ENCODE peak calls at places on chromosomes 12 and 14, in four cellular contexts. R, K, G and D are unnamed samples.

GRCh38 chr12:122825773-122826724 is 9.2 kb upstream of the HIP1R start:
- DNase-seq in R (no peak), K (no peak), G (no peak), D (no peak)

GRCh38 chr12:122508163-122508562 is 7.4 kb upstream of the ZCCHC8 start:
- DNase-seq in R (no peak), K (no peak), G (no peak), D (no peak)

GRCh38 chr14:59032821-59033220 is 155.6 kb upstream of the DAAM1 start:
- DNase-seq in R (no peak), K (no peak), G (no peak), D (peak)

GRCh38 chr14:54809767-54810166 is 92.9 kb downstream of the GCH1 start:
- DNase-seq in R (no peak), K (no peak), G (no peak), D (no peak)

GRCh38 chr14:22824711-22825359 is 4.9 kb upstream of the MRPL52 start:
- DNase-seq in R (no peak), K (peak), G (no peak), D (peak)

GRCh38 chr12:20142956-20143355 is 225.4 kb upstream of the PDE3A start:
- DNase-seq in R (no peak), K (no peak), G (no peak), D (no peak)

GRCh38 chr14:24307575-24308341 is at the start of gene CIDEB:
- DNase-seq in R (peak), K (peak), G (peak), D (peak)

GRCh38 chr14:104561661-104562495 is 17.7 kb upstream of the C14orf180 start:
- DNase-seq in R (no peak), K (no peak), G (peak), D (no peak)

GRCh38 chr12:86772688-86773087 is 516.5 kb upstream of the MGAT4C start:
- DNase-seq in R (no peak), K (no peak), G (no peak), D (no peak)

GRCh38 chr14:93005838-93006237 is 82.9 kb downstream of the CHGA start:
- DNase-seq in R (no peak), K (no peak), G (no peak), D (no peak)

GRCh38 chr12:123431951-123432886 is 4.3 kb downstream of the RILPL2 start:
- DNase-seq in R (no peak), K (no peak), G (no peak), D (no peak)

GRCh38 chr12:40215977-40216376 is 8.8 kb upstream of the LRRK2 start:
- DNase-seq in R (no peak), K (no peak), G (no peak), D (no peak)

GRCh38 chr12:99059824-99060526 is 414.9 kb downstream of the APAF1 start:
- DNase-seq in R (no peak), K (peak), G (peak), D (peak)

GRCh38 chr12:116384629-116385485 is 107.4 kb upstream of the MED13L start:
- DNase-seq in R (no peak), K (peak), G (no peak), D (peak)

GRCh38 chr12:85642810-85643209 is 193.4 kb downstream of the RASSF9 start:
- DNase-seq in R (no peak), K (no peak), G (no peak), D (peak)

GRCh38 chr12:50650285-50650684 is 113.6 kb upstream of the ATF1 start:
- DNase-seq in R (no peak), K (no peak), G (no peak), D (no peak)

GRCh38 chr14:21860172-21860571 is 186.6 kb upstream of the OR4E1 start:
- DNase-seq in R (no peak), K (no peak), G (no peak), D (peak)

GRCh38 chr14:24067133-24068082 is 4.0 kb upstream of the CPNE6 start:
- DNase-seq in R (no peak), K (no peak), G (no peak), D (no peak)

GRCh38 chr12:48001426-48002178 is 2.7 kb downstream of the COL2A1 start:
- DNase-seq in R (no peak), K (no peak), G (peak), D (peak)

GRCh38 chr14:70714055-70714550 is 72.4 kb downstream of the TTC9 start:
- DNase-seq in R (no peak), K (peak), G (no peak), D (peak)

GRCh38 chr12:66449531-66449930 is 147.2 kb downstream of the HELB start:
- DNase-seq in R (no peak), K (no peak), G (no peak), D (no peak)

GRCh38 chr12:93573552-93574223 is 1.2 kb downstream of the SOCS2 start:
- DNase-seq in R (no peak), K (peak), G (no peak), D (no peak)

GRCh38 chr12:94922561-94922960 is 80.9 kb downstream of the NDUFA12 start:
- DNase-seq in R (no peak), K (no peak), G (no peak), D (no peak)

GRCh38 chr14:39229222-39229543 is 4.5 kb upstream of the MIA2 start:
- DNase-seq in R (no peak), K (no peak), G (no peak), D (peak)

GRCh38 chr12:12428961-12429657 is 72.2 kb downstream of the BORCS5 start:
- DNase-seq in R (no peak), K (peak), G (no peak), D (peak)

GRCh38 chr14:92437729-92438280 is 75.8 kb upstream of the RIN3 start:
- DNase-seq in R (no peak), K (no peak), G (no peak), D (no peak)

GRCh38 chr14:74979442-74980397 is 23.0 kb upstream of the EIF2B2 start:
- DNase-seq in R (no peak), K (no peak), G (peak), D (peak)

GRCh38 chr14:94728950-94729349 is 41.0 kb downstream of the GSC start:
- DNase-seq in R (no peak), K (no peak), G (no peak), D (no peak)

GRCh38 chr12:1837541-1838206 is 17.3 kb downstream of the LRTM2 start:
- DNase-seq in R (no peak), K (peak), G (no peak), D (peak)

GRCh38 chr12:3307419-3307818 is 183.6 kb upstream of the PRMT8 start:
- DNase-seq in R (no peak), K (no peak), G (no peak), D (no peak)

GRCh38 chr14:37668646-37669045 is 73.2 kb downstream of the TTC6 start:
- DNase-seq in R (no peak), K (peak), G (no peak), D (no peak)

GRCh38 chr14:22538671-22539228 is 50.3 kb downstream of the DAD1 start:
- DNase-seq in R (no peak), K (no peak), G (no peak), D (no peak)

GRCh38 chr12:6341439-6342139 is at the start of gene TNFRSF1A:
- DNase-seq in R (no peak), K (peak), G (peak), D (peak)

GRCh38 chr14:29536886-29537511 is 390.6 kb downstream of the PRKD1 start:
- DNase-seq in R (no peak), K (no peak), G (no peak), D (peak)

GRCh38 chr14:21917699-21918436 is 244.2 kb upstream of the OR4E1 start:
- DNase-seq in R (no peak), K (peak), G (no peak), D (peak)

GRCh38 chr12:95548539-95549391 is 2.5 kb downstream of the USP44 start:
- DNase-seq in R (peak), K (no peak), G (peak), D (no peak)